ENCODE peak calls at places on chromosomes 3 and 15, in four cellular contexts. One of them, this sample, is unnamed.
A peak's percentile ranks its signal among the peaks of the same experiment; 100 is the strongest.

GRCh38 chr3:109071349-109072142 is 46.4 kb downstream of the MORC1 start:
- DNase-seq in GM12878: no peak
- DNase-seq in K562: no peak
- DNase-seq in HepG2: no peak
- DNase-seq in this sample: no peak

GRCh38 chr3:5092018-5092417 is 30.1 kb upstream of the ARL8B start:
- DNase-seq in K562: no peak
- DNase-seq in GM12878: no peak
- DNase-seq in HepG2: peak; percentile 35
- DNase-seq in this sample: no peak

GRCh38 chr15:98866503-98866902 is 141.1 kb downstream of the PGPEP1L start:
- DNase-seq in K562: no peak
- DNase-seq in HepG2: no peak
- DNase-seq in GM12878: no peak
- DNase-seq in this sample: peak; percentile 86

GRCh38 chr15:25715536-25716413 is 147.4 kb downstream of the ATP10A start:
- DNase-seq in HepG2: no peak
- DNase-seq in GM12878: no peak
- DNase-seq in K562: no peak
- DNase-seq in this sample: no peak

GRCh38 chr3:116002240-116002639 is 378.9 kb downstream of the GAP43 start:
- DNase-seq in GM12878: no peak
- DNase-seq in HepG2: no peak
- DNase-seq in K562: no peak
- DNase-seq in this sample: no peak

GRCh38 chr15:63870403-63871209 is 36.9 kb upstream of the HERC1 start:
- DNase-seq in GM12878: no peak
- DNase-seq in K562: peak; percentile 45
- DNase-seq in HepG2: peak; percentile 61
- DNase-seq in this sample: peak; percentile 78

GRCh38 chr3:51391566-51392300 is 648 bp downstream of the RBM15B start:
- DNase-seq in GM12878: no peak
- DNase-seq in K562: peak; percentile 17
- DNase-seq in HepG2: no peak
- DNase-seq in this sample: peak; percentile 50

GRCh38 chr15:62711691-62712454 is 330.7 kb upstream of the TPM1 start:
- DNase-seq in HepG2: no peak
- DNase-seq in K562: no peak
- DNase-seq in GM12878: peak; percentile 1
- DNase-seq in this sample: peak; percentile 7

GRCh38 chr3:17023006-17023664 is 138.4 kb downstream of the PLCL2 start:
- DNase-seq in K562: no peak
- DNase-seq in GM12878: peak; percentile 56
- DNase-seq in HepG2: no peak
- DNase-seq in this sample: peak; percentile 35

GRCh38 chr3:35651888-35652287 is 12.6 kb downstream of the ARPP21 start:
- DNase-seq in GM12878: no peak
- DNase-seq in HepG2: no peak
- DNase-seq in K562: no peak
- DNase-seq in this sample: no peak

GRCh38 chr15:78211189-78211921 is 23.0 kb downstream of the ACSBG1 start:
- DNase-seq in K562: peak; percentile 27
- DNase-seq in HepG2: no peak
- DNase-seq in GM12878: no peak
- DNase-seq in this sample: no peak

GRCh38 chr3:12292770-12293169 is 3.9 kb downstream of the PPARG start:
- DNase-seq in K562: no peak
- DNase-seq in HepG2: no peak
- DNase-seq in GM12878: no peak
- DNase-seq in this sample: no peak

GRCh38 chr3:48502728-48503168 is 1.2 kb downstream of the SHISA5 start:
- DNase-seq in GM12878: no peak
- DNase-seq in K562: no peak
- DNase-seq in HepG2: no peak
- DNase-seq in this sample: no peak

DNA sequence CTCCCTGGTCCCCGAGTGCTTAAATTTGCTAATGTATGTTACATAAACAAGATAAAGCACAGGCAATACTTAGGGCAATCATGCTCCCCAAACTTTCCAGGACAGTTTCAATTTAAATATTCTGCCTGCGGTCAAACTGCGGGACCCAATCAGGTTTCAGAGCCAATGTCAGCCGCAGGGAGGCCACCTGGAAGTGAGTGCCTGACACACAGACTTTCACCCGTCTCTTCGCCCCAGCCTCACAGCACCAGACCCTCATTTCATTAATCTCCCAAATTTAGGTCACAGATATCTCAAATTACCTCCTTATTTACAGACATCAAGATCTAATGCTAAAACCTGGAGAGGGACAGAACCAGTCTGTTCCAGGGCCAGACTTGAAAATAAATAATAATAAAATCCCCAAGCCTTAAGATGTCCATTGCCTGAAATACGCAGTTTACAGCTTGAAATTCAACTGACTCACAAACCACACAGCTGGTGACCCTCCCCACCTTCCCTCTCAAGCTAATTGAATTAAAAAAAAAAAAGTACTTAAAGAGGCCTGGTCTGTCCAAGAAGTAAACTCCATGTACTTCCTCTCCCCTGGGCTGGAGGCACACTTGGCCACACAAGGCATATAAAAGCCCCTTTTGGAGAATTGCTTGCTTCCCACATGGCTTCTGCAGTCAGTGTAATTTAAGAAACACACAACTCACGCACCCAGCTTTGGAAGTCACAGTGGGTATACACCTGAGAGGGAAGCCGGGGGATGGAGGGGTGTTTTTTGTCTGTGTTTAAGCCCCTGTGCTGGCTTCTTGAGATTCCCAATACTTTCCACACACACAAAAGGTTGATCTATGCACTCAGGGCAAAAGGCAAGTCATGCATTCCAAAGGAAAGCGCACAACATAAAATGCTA is 106.9 kb upstream of the ALDH1A3 start:
- DNase-seq in K562: no peak
- DNase-seq in GM12878: no peak
- DNase-seq in HepG2: no peak
- DNase-seq in this sample: no peak
- TF ChIP-seq MYC in K562: no peak
- TF ChIP-seq MYC in GM12878: no peak
- TF ChIP-seq MYC in HepG2: no peak
- TF ChIP-seq MYC in this sample: no peak

DNA sequence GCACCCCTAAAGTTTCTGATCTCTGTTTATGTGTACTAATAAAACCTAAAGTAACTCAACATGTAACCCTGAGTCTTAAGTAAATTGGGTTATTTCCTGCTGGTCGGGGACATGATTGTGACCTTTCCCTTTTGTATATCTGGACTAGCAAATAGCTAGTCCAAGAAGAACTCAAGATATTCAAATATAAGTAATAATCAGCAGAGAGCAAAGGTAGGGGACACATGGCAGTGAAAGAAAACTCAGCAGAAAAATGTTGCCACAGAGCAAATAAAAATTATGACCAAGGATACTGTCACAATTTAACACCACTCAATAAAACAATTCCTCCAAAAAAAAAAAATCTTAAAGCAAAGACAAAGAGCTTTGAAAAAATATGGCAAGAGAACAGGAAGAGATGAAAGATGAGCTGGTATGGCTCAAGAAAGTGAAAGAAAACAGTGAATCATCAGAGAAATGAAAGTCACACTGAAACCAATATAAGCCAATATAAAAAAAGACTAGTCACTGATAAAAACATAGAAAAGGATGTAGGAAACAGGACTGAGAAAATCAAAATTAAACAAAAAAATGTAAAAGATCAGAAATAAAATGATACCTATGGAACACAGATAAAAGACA is 43.5 kb downstream of the HLTF start:
- DNase-seq in GM12878: peak; percentile 25
- DNase-seq in HepG2: no peak
- DNase-seq in K562: no peak
- DNase-seq in this sample: peak; percentile 72
- H2AFZ ChIP-seq in GM12878: peak overlapping the region; percentile 38
- H2AFZ ChIP-seq in HepG2: no peak overlapping the region
- H2AFZ ChIP-seq in K562: no peak overlapping the region
- H2AFZ ChIP-seq in this sample: peak overlapping the region; percentile 9

GRCh38 chr3:195818301-195818700 is 6.6 kb upstream of the MUC4 start:
- DNase-seq in HepG2: no peak
- DNase-seq in GM12878: no peak
- DNase-seq in K562: no peak
- DNase-seq in this sample: no peak

GRCh38 chr3:195822131-195822696 is 10.5 kb upstream of the MUC4 start:
- DNase-seq in K562: no peak
- DNase-seq in HepG2: no peak
- DNase-seq in GM12878: no peak
- DNase-seq in this sample: no peak

GRCh38 chr3:195820901-195821300 is 9.2 kb upstream of the MUC4 start:
- DNase-seq in HepG2: no peak
- DNase-seq in K562: no peak
- DNase-seq in GM12878: no peak
- DNase-seq in this sample: no peak

GRCh38 chr3:195821403-195822130 is 9.8 kb upstream of the MUC4 start:
- DNase-seq in GM12878: no peak
- DNase-seq in HepG2: no peak
- DNase-seq in K562: no peak
- DNase-seq in this sample: no peak

DNA sequence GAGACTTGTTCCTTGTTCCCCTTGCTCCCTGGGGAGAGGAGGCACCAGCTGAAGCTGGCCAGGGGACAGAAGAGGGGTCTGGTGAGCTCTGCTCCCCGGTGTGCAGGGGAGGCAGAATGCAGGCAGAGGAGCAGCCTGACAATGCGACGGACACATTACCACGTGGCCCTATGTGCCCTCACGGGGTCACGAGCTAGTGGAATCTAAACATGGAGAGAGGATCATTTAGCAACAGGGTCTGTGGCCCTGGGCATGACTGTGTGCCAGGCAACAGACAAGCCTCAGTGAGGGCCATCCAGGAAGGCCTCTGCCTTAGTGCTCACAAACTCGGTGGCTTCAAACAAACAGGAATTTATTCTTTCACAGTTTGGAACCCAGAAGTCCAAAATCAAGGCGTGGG is 8.5 kb upstream of the MUC4 start:
- DNase-seq in GM12878: no peak
- DNase-seq in K562: no peak
- DNase-seq in HepG2: no peak
- DNase-seq in this sample: no peak
- TF ChIP-seq CTCF in GM12878: no peak
- TF ChIP-seq CTCF in K562: no peak
- TF ChIP-seq CTCF in HepG2: no peak
- TF ChIP-seq CTCF in this sample: no peak

GRCh38 chr15:91882858-91883586 is 29.5 kb downstream of the SLCO3A1 start:
- DNase-seq in GM12878: no peak
- DNase-seq in K562: no peak
- DNase-seq in HepG2: no peak
- DNase-seq in this sample: no peak

GRCh38 chr15:91879148-91879547 is 25.6 kb downstream of the SLCO3A1 start:
- DNase-seq in GM12878: no peak
- DNase-seq in HepG2: no peak
- DNase-seq in K562: no peak
- DNase-seq in this sample: no peak

GRCh38 chr15:91884604-91885003 is 31.1 kb downstream of the SLCO3A1 start:
- DNase-seq in GM12878: no peak
- DNase-seq in K562: no peak
- DNase-seq in HepG2: no peak
- DNase-seq in this sample: no peak

GRCh38 chr15:91885054-91885453 is 31.5 kb downstream of the SLCO3A1 start:
- DNase-seq in GM12878: no peak
- DNase-seq in K562: no peak
- DNase-seq in HepG2: no peak
- DNase-seq in this sample: no peak

GRCh38 chr15:91881551-91882297 is 28.2 kb downstream of the SLCO3A1 start:
- DNase-seq in GM12878: no peak
- DNase-seq in HepG2: no peak
- DNase-seq in K562: no peak
- DNase-seq in this sample: no peak
- TF ChIP-seq MYC in GM12878: no peak
- TF ChIP-seq MYC in HepG2: no peak
- TF ChIP-seq MYC in K562: no peak
- TF ChIP-seq MYC in this sample: no peak

GRCh38 chr15:43517354-43518072 is at the start of gene MAP1A:
- DNase-seq in K562: peak; percentile 90
- DNase-seq in GM12878: no peak
- DNase-seq in HepG2: no peak
- DNase-seq in this sample: no peak
- H2AFZ ChIP-seq in K562: peak within 1 kb of the TSS; percentile 92
- H2AFZ ChIP-seq in GM12878: no peak within 1 kb of the TSS
- H2AFZ ChIP-seq in HepG2: no peak within 1 kb of the TSS
- H2AFZ ChIP-seq in this sample: peak within 1 kb of the TSS; percentile 92

GRCh38 chr3:45480871-45481270 is 92.5 kb downstream of the LARS2 start:
- DNase-seq in GM12878: no peak
- DNase-seq in K562: no peak
- DNase-seq in HepG2: no peak
- DNase-seq in this sample: no peak

GRCh38 chr3:45477026-45477725 is 88.8 kb downstream of the LARS2 start:
- DNase-seq in HepG2: no peak
- DNase-seq in GM12878: no peak
- DNase-seq in K562: no peak
- DNase-seq in this sample: no peak

GRCh38 chr3:45477838-45478237 is 89.5 kb downstream of the LARS2 start:
- DNase-seq in GM12878: no peak
- DNase-seq in HepG2: no peak
- DNase-seq in K562: no peak
- DNase-seq in this sample: no peak

GRCh38 chr3:45480218-45480617 is 91.8 kb downstream of the LARS2 start:
- DNase-seq in HepG2: peak; percentile 78
- DNase-seq in GM12878: no peak
- DNase-seq in K562: no peak
- DNase-seq in this sample: no peak

DNA sequence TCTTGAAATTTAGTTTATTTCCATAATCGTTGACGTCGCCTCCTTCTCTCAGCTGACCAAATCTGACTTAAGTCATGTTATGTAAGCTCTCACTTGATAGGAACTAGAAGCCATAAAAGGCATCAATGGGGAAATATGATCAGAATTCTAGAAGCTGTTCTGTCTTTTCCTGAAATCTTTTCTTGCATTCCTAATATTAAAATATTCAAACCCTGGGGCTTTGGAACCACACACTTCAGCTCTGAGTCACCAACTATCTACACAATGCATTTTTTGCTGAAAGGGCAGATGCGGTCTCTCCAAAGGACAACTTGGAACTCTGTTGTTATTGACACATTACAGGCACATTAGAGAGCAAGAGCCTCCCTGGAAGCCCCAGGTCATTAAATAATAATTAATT is 91.3 kb downstream of the LARS2 start:
- DNase-seq in GM12878: no peak
- DNase-seq in K562: no peak
- DNase-seq in HepG2: peak; percentile 14
- DNase-seq in this sample: no peak
- TF ChIP-seq CTCF in GM12878: no peak
- TF ChIP-seq CTCF in K562: no peak
- TF ChIP-seq CTCF in HepG2: no peak
- TF ChIP-seq CTCF in this sample: no peak

This sample was measured in endothelial cell of umbilical vein.